ENCODE peak calls at places on chromosomes 4 and X, in ten cellular contexts. O, N, C, S, U, F, G, D, Z and J are unnamed samples.

GRCh38 chr4:19983072-19983471 is 268.6 kb upstream of the SLIT2 start:
- DNase-seq in O (peak), N (no peak), C (no peak), S (no peak), U (no peak), F (no peak), G (peak), D (no peak), Z (no peak), J (no peak)

GRCh38 chr4:158581161-158581560 is 59.5 kb downstream of the RXFP1 start:
- DNase-seq in O (peak), N (no peak), C (no peak), S (no peak), U (no peak), F (no peak), G (no peak), D (no peak), Z (no peak), J (no peak)

GRCh38 chr4:77193511-77194236 is 36.7 kb downstream of the CCNG2 start:
- DNase-seq in O (no peak), N (peak), C (no peak), S (peak), U (no peak), F (no peak), G (no peak), D (peak), Z (peak), J (no peak)

GRCh38 chr4:164081801-164082200 is 587.3 kb downstream of the TMA16 start:
- DNase-seq in O (no peak), N (no peak), C (no peak), S (no peak), U (no peak), F (no peak), G (no peak), D (no peak), Z (no peak), J (no peak)

GRCh38 chrX:84737471-84737871 is 235.2 kb upstream of the HDX start:
- DNase-seq in O (no peak), N (peak), C (no peak), S (no peak), U (no peak), F (no peak), G (no peak), D (no peak), Z (no peak), J (no peak)

GRCh38 chr4:106038908-106039307 is 143.6 kb downstream of the NPNT start:
- DNase-seq in O (no peak), N (no peak), C (no peak), S (no peak), U (no peak), F (no peak), G (no peak), D (no peak), Z (no peak), J (no peak)

GRCh38 chr4:10006236-10006603 is 15.1 kb downstream of the SLC2A9 start:
- DNase-seq in O (peak), N (no peak), C (no peak), S (no peak), U (peak), F (no peak), G (no peak), D (no peak), Z (no peak), J (no peak)

GRCh38 chr4:140876597-140877364 is 120.6 kb upstream of the TBC1D9 start:
- DNase-seq in O (peak), N (no peak), C (no peak), S (no peak), U (no peak), F (no peak), G (peak), D (no peak), Z (no peak), J (no peak)

GRCh38 chr4:42411803-42412202 is 14.5 kb downstream of the SHISA3 start:
- DNase-seq in O (no peak), N (no peak), C (no peak), S (no peak), U (no peak), F (no peak), G (no peak), D (no peak), Z (no peak), J (no peak)

GRCh38 chrX:22366166-22366702 is 93.5 kb downstream of the CBLL2 start:
- DNase-seq in O (no peak), N (no peak), C (no peak), S (no peak), U (no peak), F (no peak), G (no peak), D (no peak), Z (no peak), J (peak)

GRCh38 chrX:16695079-16695676 is 17.3 kb downstream of the CTPS2 start:
- DNase-seq in O (peak), N (peak), C (peak), S (peak), U (no peak), F (peak), G (peak), D (no peak), Z (peak), J (no peak)

GRCh38 chr4:119104644-119105273 is 30.9 kb upstream of the MYOZ2 start:
- DNase-seq in O (no peak), N (no peak), C (no peak), S (no peak), U (no peak), F (no peak), G (no peak), D (no peak), Z (no peak), J (no peak)

GRCh38 chr4:184103755-184104367 is 113.8 kb downstream of the ENPP6 start:
- DNase-seq in O (no peak), N (no peak), C (no peak), S (no peak), U (no peak), F (no peak), G (no peak), D (no peak), Z (no peak), J (no peak)

GRCh38 chrX:77342028-77342427 is 105.2 kb upstream of the FGF16 start:
- DNase-seq in O (no peak), N (no peak), C (no peak), S (no peak), U (no peak), F (no peak), G (no peak), D (no peak), Z (no peak), J (no peak)

GRCh38 chrX:110418857-110419249 is 60.2 kb downstream of the RTL9 start:
- DNase-seq in O (peak), N (no peak), C (no peak), S (no peak), U (no peak), F (no peak), G (no peak), D (no peak), Z (no peak), J (no peak)

GRCh38 chr4:148171596-148171995 is 270.6 kb downstream of the NR3C2 start:
- DNase-seq in O (no peak), N (no peak), C (no peak), S (no peak), U (no peak), F (no peak), G (no peak), D (no peak), Z (no peak), J (no peak)

GRCh38 chrX:48894891-48895290 is 2.7 kb downstream of the TIMM17B start:
- DNase-seq in O (no peak), N (no peak), C (no peak), S (no peak), U (no peak), F (peak), G (no peak), D (no peak), Z (no peak), J (no peak)

GRCh38 chrX:24253469-24253868 is 60.4 kb downstream of the SUPT20HL2 start:
- DNase-seq in O (no peak), N (no peak), C (no peak), S (no peak), U (no peak), F (no peak), G (no peak), D (no peak), Z (no peak), J (no peak)

GRCh38 chr4:6608758-6609414 is 31.6 kb upstream of the MRFAP1 start:
- DNase-seq in O (no peak), N (peak), C (no peak), S (peak), U (no peak), F (no peak), G (no peak), D (no peak), Z (no peak), J (no peak)

GRCh38 chr4:112664611-112665010 is 27.7 kb downstream of the LARP7 start:
- DNase-seq in O (peak), N (no peak), C (no peak), S (no peak), U (no peak), F (no peak), G (no peak), D (no peak), Z (no peak), J (no peak)

GRCh38 chrX:77160301-77160700 is 286.9 kb upstream of the FGF16 start:
- DNase-seq in O (no peak), N (no peak), C (no peak), S (no peak), U (no peak), F (no peak), G (no peak), D (no peak), Z (no peak), J (no peak)

GRCh38 chrX:40513835-40514234 is 66.9 kb upstream of the ATP6AP2 start:
- DNase-seq in O (no peak), N (no peak), C (no peak), S (no peak), U (no peak), F (no peak), G (no peak), D (no peak), Z (no peak), J (no peak)

GRCh38 chr4:109873791-109874514 is 26.0 kb downstream of the LRIT3 start:
- DNase-seq in O (peak), N (no peak), C (peak), S (no peak), U (no peak), F (no peak), G (no peak), D (no peak), Z (no peak), J (no peak)

GRCh38 chrX:109535578-109535977 is 1.1 kb upstream of the NXT2 start:
- DNase-seq in O (no peak), N (no peak), C (no peak), S (no peak), U (no peak), F (no peak), G (no peak), D (no peak), Z (no peak), J (no peak)

GRCh38 chrX:55638933-55639332 is 15.7 kb downstream of the FOXR2 start:
- DNase-seq in O (no peak), N (no peak), C (no peak), S (no peak), U (no peak), F (no peak), G (no peak), D (no peak), Z (no peak), J (no peak)

GRCh38 chr4:113109106-113109740 is 59.8 kb downstream of the ANK2 start:
- DNase-seq in O (no peak), N (no peak), C (no peak), S (no peak), U (peak), F (no peak), G (no peak), D (no peak), Z (no peak), J (no peak)

GRCh38 chrX:18271309-18271708 is 50.6 kb upstream of the BEND2 start:
- DNase-seq in O (no peak), N (no peak), C (no peak), S (no peak), U (no peak), F (no peak), G (no peak), D (no peak), Z (no peak), J (no peak)

GRCh38 chr4:140497428-140497775 is 691 bp downstream of the MGAT4D start:
- DNase-seq in O (no peak), N (no peak), C (no peak), S (no peak), U (peak), F (no peak), G (no peak), D (no peak), Z (no peak), J (no peak)